ENCODE peak calls at places on chromosomes 12 and 14, in six cellular contexts. S is CD8-positive, alpha-beta memory T cell; V is fibroblast of lung; X is stomach; M is heart right ventricle; A is HCT116. F is an unnamed sample. For H3K4me1 and H3K36me3, the result is how much of the 10 kb centered on the place peaks cover.

GRCh38 chr12:106195638-106196037 is 52.2 kb downstream of the CKAP4 start:
- DNase-seq in S (no peak), V (peak), X (peak), M (peak), A (no peak), F (no peak)

GRCh38 chr14:95712398-95712797 is 1.5 kb downstream of the TCL1A start:
- DNase-seq in S (no peak), V (no peak), X (no peak), M (no peak), A (no peak), F (no peak)

GRCh38 chr14:34235635-34236300 is 226.3 kb downstream of the SPTSSA start:
- DNase-seq in S (no peak), V (no peak), X (no peak), M (no peak), A (no peak), F (no peak)

GRCh38 chr14:92223027-92223426 is 99.9 kb upstream of the SLC24A4 start:
- DNase-seq in S (no peak), V (no peak), X (no peak), M (no peak), A (no peak), F (no peak)

GRCh38 chr12:81329088-81329487 is 251.2 kb downstream of the ACSS3 start:
- DNase-seq in S (no peak), V (peak), X (no peak), M (no peak), A (no peak), F (no peak)

GRCh38 chr12:115470977-115471376 is 787.0 kb upstream of the TBX3 start:
- DNase-seq in S (no peak), V (no peak), X (no peak), M (no peak), A (no peak), F (no peak)

GRCh38 chr12:124177276-124177950 is 117.5 kb upstream of the RFLNA start:
- DNase-seq in S (no peak), V (no peak), X (no peak), M (no peak), A (no peak), F (no peak)

GRCh38 chr14:31137214-31137889 is 70.2 kb downstream of the HECTD1 start:
- DNase-seq in S (no peak), V (no peak), X (no peak), M (no peak), A (peak), F (no peak)

GRCh38 chr12:104485651-104486341 is 29.0 kb downstream of the CHST11 start:
- DNase-seq in S (peak), V (no peak), X (no peak), M (no peak), A (no peak), F (no peak)

GRCh38 chr12:12811343-12811742 is 1.8 kb upstream of the DDX47 start:
- DNase-seq in S (no peak), V (no peak), X (no peak), M (no peak), A (no peak), F (no peak)

GRCh38 chr14:49970474-49971147 is 77.7 kb downstream of the ARF6 start:
- DNase-seq in S (no peak), V (peak), X (peak), M (no peak), A (no peak), F (no peak)

GRCh38 chr12:4562034-4562657 is at the start of gene DYRK4:
- DNase-seq in S (no peak), V (peak), X (peak), M (peak), A (no peak), F (peak)

GRCh38 chr12:124480469-124481256 is 86.7 kb downstream of the NCOR2 start:
- DNase-seq in S (peak), V (peak), X (peak), M (peak), A (no peak), F (no peak)

GRCh38 chr12:124053855-124054254 is 80.8 kb downstream of the ZNF664 start:
- DNase-seq in S (no peak), V (peak), X (peak), M (peak), A (peak), F (no peak)

GRCh38 chr14:21852061-21852664 is 178.5 kb upstream of the OR4E1 start:
- DNase-seq in S (peak), V (peak), X (peak), M (peak), A (peak), F (no peak)

GRCh38 chr12:5480218-5480952 is 48.5 kb downstream of the NTF3 start:
- DNase-seq in S (no peak), V (peak), X (no peak), M (no peak), A (no peak), F (no peak)

GRCh38 chr12:54160807-54161480 is 27.8 kb downstream of the SMUG1 start:
- DNase-seq in S (no peak), V (no peak), X (no peak), M (no peak), A (no peak), F (no peak)

GRCh38 chr14:22929848-22930364 is 730 bp upstream of the PRMT5 start:
- DNase-seq in S (no peak), V (no peak), X (no peak), M (no peak), A (no peak), F (no peak)

GRCh38 chr14:90576581-90576980 is 179.8 kb downstream of the CALM1 start:
- DNase-seq in S (no peak), V (peak), X (no peak), M (no peak), A (no peak), F (no peak)

GRCh38 chr14:58415636-58416559 is 11.4 kb downstream of the TIMM9 start:
- DNase-seq in S (no peak), V (no peak), X (no peak), M (no peak), A (no peak), F (no peak)

GRCh38 chr14:24388474-24389179 is 10.2 kb upstream of the NYNRIN start:
- DNase-seq in S (no peak), V (no peak), X (no peak), M (no peak), A (no peak), F (no peak)

GRCh38 chr12:21972055-21972454 is 30.8 kb upstream of the ABCC9 start:
- DNase-seq in S (no peak), V (no peak), X (no peak), M (no peak), A (no peak), F (no peak)

GRCh38 chr12:81086342-81086741 is 8.5 kb downstream of the ACSS3 start:
- DNase-seq in S (no peak), V (no peak), X (no peak), M (no peak), A (no peak), F (no peak)

GRCh38 chr14:69423279-69423678 is 24.8 kb downstream of the SLC39A9 start:
- DNase-seq in S (no peak), V (no peak), X (no peak), M (no peak), A (no peak), F (no peak)

GRCh38 chr12:8951744-8952143 is 2.3 kb upstream of the M6PR start:
- DNase-seq in S (peak), V (no peak), X (no peak), M (no peak), A (no peak), F (no peak)

GRCh38 chr12:3200779-3201738 is 123.9 kb downstream of the TSPAN9 start:
- DNase-seq in S (no peak), V (peak), X (no peak), M (no peak), A (no peak), F (no peak)

GRCh38 chr12:123041042-123041531 is 60.6 kb downstream of the ARL6IP4 start:
- DNase-seq in S (no peak), V (no peak), X (no peak), M (no peak), A (no peak), F (no peak)

GRCh38 chr12:58412466-58412865 is 471.1 kb downstream of the ATP23 start:
- DNase-seq in S (no peak), V (no peak), X (no peak), M (no peak), A (no peak), F (no peak)
- H3K27ac ChIP-seq in S (no peak), V (no peak), X (no peak), M (no peak), A (no peak), F (no peak)

GRCh38 chr12:92543359-92543758 is 159.4 kb upstream of the PLEKHG7 start:
- DNase-seq in S (no peak), V (peak), X (peak), M (no peak), A (no peak), F (no peak)
- H3K4me1 ChIP-seq in S (under half), V (under half), X (under half), M (under half), A (under half), F (under half)

GRCh38 chr12:27324452-27324999 is 8.1 kb upstream of the BMAL2 start:
- DNase-seq in S (no peak), V (no peak), X (no peak), M (no peak), A (no peak), F (no peak)

GRCh38 chr12:27316947-27317346 is 15.7 kb upstream of the BMAL2 start:
- DNase-seq in S (no peak), V (no peak), X (no peak), M (no peak), A (no peak), F (no peak)

GRCh38 chr12:27319848-27320247 is 12.8 kb upstream of the BMAL2 start:
- DNase-seq in S (no peak), V (no peak), X (no peak), M (no peak), A (no peak), F (no peak)

GRCh38 chr12:27319394-27319793 is 13.2 kb upstream of the BMAL2 start:
- DNase-seq in S (no peak), V (peak), X (no peak), M (no peak), A (no peak), F (no peak)
- H3K36me3 ChIP-seq in S (under half), V (under half), X (half or more), M (under half), A (under half), F (half or more)

DNA sequence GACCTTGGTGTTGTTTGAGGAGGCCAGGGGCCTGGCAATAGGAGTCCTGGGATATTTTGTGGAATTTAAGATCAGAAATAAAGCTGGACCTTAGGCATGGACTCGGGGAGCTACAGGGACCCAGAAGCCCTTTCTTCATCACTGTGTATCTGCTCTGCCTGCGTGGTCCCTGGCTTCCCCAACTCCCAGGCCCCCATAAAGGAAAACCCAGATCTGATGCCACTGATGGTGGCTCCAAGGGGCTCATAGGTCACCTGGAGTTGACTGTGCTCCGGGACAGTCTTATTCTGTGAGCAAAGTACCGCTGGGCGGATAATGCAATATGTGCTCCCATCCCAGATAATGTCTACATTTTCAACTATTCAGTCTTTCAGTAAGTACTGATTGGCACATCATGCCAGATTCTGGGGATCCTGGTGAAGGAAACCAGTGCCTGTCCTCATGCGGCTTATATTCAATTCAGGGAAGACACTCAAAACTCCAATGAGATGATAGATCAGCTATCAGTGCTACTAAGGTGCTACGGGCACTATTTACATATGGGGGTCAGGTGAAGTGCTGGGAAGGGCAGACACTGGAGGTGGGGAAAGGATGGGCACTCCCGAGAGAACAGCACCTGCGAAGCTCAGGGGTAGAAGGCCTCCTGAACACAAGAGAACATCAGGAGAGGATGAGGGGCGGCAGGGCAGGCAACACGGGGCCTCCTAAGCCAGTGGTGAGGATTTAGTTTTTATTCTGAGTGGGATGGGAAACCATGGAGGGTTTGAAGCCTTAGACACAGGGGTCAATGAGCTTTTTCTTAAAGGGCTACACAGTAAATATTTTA is 5.5 kb upstream of the SELPLG start:
- DNase-seq in S (no peak), V (no peak), X (no peak), M (no peak), A (no peak), F (peak)
- H3K27ac ChIP-seq in S (no peak), V (no peak), X (peak), M (peak), A (no peak), F (peak)

GRCh38 chr12:32559434-32559833 is 119.7 kb upstream of the DNM1L start:
- DNase-seq in S (no peak), V (peak), X (no peak), M (no peak), A (no peak), F (no peak)

GRCh38 chr12:32560520-32560919 is 118.6 kb upstream of the DNM1L start:
- DNase-seq in S (no peak), V (no peak), X (no peak), M (no peak), A (no peak), F (no peak)

GRCh38 chr12:32561931-32562341 is 117.2 kb upstream of the DNM1L start:
- DNase-seq in S (no peak), V (no peak), X (no peak), M (no peak), A (no peak), F (no peak)

GRCh38 chr12:32558941-32559340 is 120.2 kb upstream of the DNM1L start:
- DNase-seq in S (no peak), V (peak), X (no peak), M (no peak), A (no peak), F (no peak)
- H3K4me1 ChIP-seq in S (under half), V (under half), X (under half), M (half or more), A (under half), F (under half)

GRCh38 chr14:75711796-75712211 is 50.8 kb downstream of the TTLL5 start:
- DNase-seq in S (no peak), V (peak), X (peak), M (peak), A (peak), F (peak)

GRCh38 chr14:75709207-75709812 is 48.3 kb downstream of the TTLL5 start:
- DNase-seq in S (peak), V (peak), X (peak), M (peak), A (peak), F (peak)

GRCh38 chr14:75715926-75716780 is 55.1 kb downstream of the TTLL5 start:
- DNase-seq in S (no peak), V (peak), X (no peak), M (no peak), A (no peak), F (no peak)

GRCh38 chr14:75714993-75715392 is 53.9 kb downstream of the TTLL5 start:
- DNase-seq in S (no peak), V (peak), X (no peak), M (no peak), A (no peak), F (no peak)

GRCh38 chr14:75711134-75711795 is 50.2 kb downstream of the TTLL5 start:
- DNase-seq in S (no peak), V (peak), X (peak), M (no peak), A (peak), F (no peak)
- H3K36me3 ChIP-seq in S (under half), V (under half), X (under half), M (under half), A (under half), F (under half)